ENCODE peak calls at places on chromosomes 5 and 9, in four cellular contexts. One of them, this sample, is unnamed.

GRCh38 chr9:83166369-83166768 is 103.4 kb upstream of the RASEF start:
- DNase-seq in A673: no peak
- DNase-seq in GM23248: no peak
- DNase-seq in SK-N-SH: no peak
- DNase-seq in this sample: no peak

GRCh38 chr5:154648706-154649105 is 106.5 kb upstream of the LARP1 start:
- DNase-seq in A673: peak; percentile 40
- DNase-seq in SK-N-SH: no peak
- DNase-seq in GM23248: peak; percentile 55
- DNase-seq in this sample: peak; percentile 76

GRCh38 chr9:69293186-69293585 is 31.8 kb upstream of the ENTREP1 start:
- DNase-seq in SK-N-SH: no peak
- DNase-seq in GM23248: no peak
- DNase-seq in A673: no peak
- DNase-seq in this sample: no peak

GRCh38 chr9:136403915-136404800 is 4.2 kb upstream of the SNAPC4 start:
- DNase-seq in SK-N-SH: no peak
- DNase-seq in A673: no peak
- DNase-seq in GM23248: no peak
- DNase-seq in this sample: no peak

GRCh38 chr9:93244101-93244500 is 60.2 kb downstream of the WNK2 start:
- DNase-seq in SK-N-SH: no peak
- DNase-seq in A673: no peak
- DNase-seq in GM23248: no peak
- DNase-seq in this sample: no peak

GRCh38 chr9:126833710-126834345 is 26.6 kb upstream of the ZBTB34 start:
- DNase-seq in A673: no peak
- DNase-seq in SK-N-SH: no peak
- DNase-seq in GM23248: no peak
- DNase-seq in this sample: no peak

GRCh38 chr5:168663276-168664004 is 84.3 kb upstream of the PANK3 start:
- DNase-seq in SK-N-SH: no peak
- DNase-seq in GM23248: no peak
- DNase-seq in A673: no peak
- DNase-seq in this sample: no peak

GRCh38 chr9:134988706-134989105 is 71.0 kb upstream of the FCN1 start:
- DNase-seq in SK-N-SH: no peak
- DNase-seq in A673: no peak
- DNase-seq in GM23248: no peak
- DNase-seq in this sample: no peak

GRCh38 chr5:137822158-137822764 is 45.4 kb upstream of the MYOT start:
- DNase-seq in GM23248: peak; percentile 49
- DNase-seq in SK-N-SH: peak; percentile 60
- DNase-seq in A673: peak; percentile 60
- DNase-seq in this sample: no peak

GRCh38 chr5:95406426-95407093 is 15.4 kb downstream of the FAM81B start:
- DNase-seq in SK-N-SH: no peak
- DNase-seq in A673: peak; percentile 63
- DNase-seq in GM23248: peak; percentile 26
- DNase-seq in this sample: no peak

GRCh38 chr5:67009028-67009427 is 187.6 kb downstream of the CD180 start:
- DNase-seq in A673: no peak
- DNase-seq in GM23248: no peak
- DNase-seq in SK-N-SH: no peak
- DNase-seq in this sample: no peak

GRCh38 chr5:3026651-3027050 is 275.2 kb upstream of the IRX2 start:
- DNase-seq in GM23248: no peak
- DNase-seq in SK-N-SH: no peak
- DNase-seq in A673: no peak
- DNase-seq in this sample: no peak

GRCh38 chr5:3027866-3028635 is 276.6 kb upstream of the IRX2 start:
- DNase-seq in GM23248: no peak
- DNase-seq in SK-N-SH: no peak
- DNase-seq in A673: no peak
- DNase-seq in this sample: peak; percentile 47

GRCh38 chr5:3026099-3026498 is 274.6 kb upstream of the IRX2 start:
- DNase-seq in A673: no peak
- DNase-seq in SK-N-SH: no peak
- DNase-seq in GM23248: no peak
- DNase-seq in this sample: no peak

GRCh38 chr5:3025392-3025791 is 273.9 kb upstream of the IRX2 start:
- DNase-seq in SK-N-SH: no peak
- DNase-seq in A673: no peak
- DNase-seq in GM23248: no peak
- DNase-seq in this sample: no peak

GRCh38 chr5:3027185-3027865 is 275.8 kb upstream of the IRX2 start:
- DNase-seq in GM23248: no peak
- DNase-seq in SK-N-SH: no peak
- DNase-seq in A673: no peak
- DNase-seq in this sample: no peak
- H3K9me3 ChIP-seq in GM23248: no peaks in the 10 kb centered on the region
- H3K9me3 ChIP-seq in SK-N-SH: no peaks in the 10 kb centered on the region
- H3K9me3 ChIP-seq in A673: peaks cover 31% of the 10 kb centered on the region
- H3K9me3 ChIP-seq in this sample: no peaks in the 10 kb centered on the region

GRCh38 chr5:113263545-113263944 is 171.2 kb downstream of the TSSK1B start:
- DNase-seq in A673: no peak
- DNase-seq in GM23248: no peak
- DNase-seq in SK-N-SH: no peak
- DNase-seq in this sample: no peak
- H3K27ac ChIP-seq in A673: no peak overlapping the region
- H3K27ac ChIP-seq in GM23248: no peak overlapping the region
- H3K27ac ChIP-seq in SK-N-SH: no peak overlapping the region
- H3K27ac ChIP-seq in this sample: no peak overlapping the region

DNA sequence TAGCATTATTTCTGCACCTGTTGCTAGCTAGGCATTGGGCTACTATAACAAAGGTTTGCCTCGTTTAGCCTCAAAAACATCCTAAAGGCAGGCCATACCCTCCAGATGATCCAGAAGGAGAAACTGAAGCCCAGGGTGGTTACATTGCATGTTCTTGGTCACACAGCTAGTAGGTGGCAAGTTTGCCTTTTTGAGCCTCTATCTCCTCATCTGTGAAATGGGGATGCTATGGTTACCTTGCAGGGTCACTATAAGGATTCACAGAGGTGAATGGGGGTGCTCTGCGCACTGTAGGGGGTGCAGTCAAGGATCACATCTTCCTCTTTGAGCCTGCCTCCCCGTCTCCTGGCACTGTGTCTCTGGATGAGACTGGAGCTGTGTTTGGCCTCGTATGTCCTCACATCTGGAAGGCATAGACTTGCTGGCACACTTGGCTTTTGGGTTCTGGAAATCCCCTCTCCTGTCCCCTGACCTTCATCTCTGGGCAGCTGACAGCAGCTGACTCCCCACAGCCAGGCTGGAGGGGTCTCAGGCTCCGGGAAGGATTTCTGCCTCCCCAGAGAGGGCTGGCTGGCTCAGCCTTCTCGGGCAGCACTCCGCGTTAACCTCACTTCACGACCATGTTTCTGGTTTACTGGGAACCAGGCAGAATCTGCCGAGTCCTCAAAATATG is 167.7 kb downstream of the RGS3 start:
- DNase-seq in SK-N-SH: no peak
- DNase-seq in GM23248: peak; percentile 28
- DNase-seq in A673: no peak
- DNase-seq in this sample: no peak
- H3K9me3 ChIP-seq in SK-N-SH: no peaks in the 10 kb centered on the region
- H3K9me3 ChIP-seq in GM23248: no peaks in the 10 kb centered on the region
- H3K9me3 ChIP-seq in A673: no peaks in the 10 kb centered on the region
- H3K9me3 ChIP-seq in this sample: no peaks in the 10 kb centered on the region

GRCh38 chr5:56085205-56085604 is 90.4 kb upstream of the IL6ST start:
- DNase-seq in A673: no peak
- DNase-seq in GM23248: no peak
- DNase-seq in SK-N-SH: no peak
- DNase-seq in this sample: no peak

GRCh38 chr5:56088967-56089829 is 94.4 kb upstream of the IL6ST start:
- DNase-seq in SK-N-SH: no peak
- DNase-seq in A673: no peak
- DNase-seq in GM23248: peak; percentile 71
- DNase-seq in this sample: no peak

GRCh38 chr5:56091664-56092063 is 96.9 kb upstream of the IL6ST start:
- DNase-seq in SK-N-SH: peak; percentile 66
- DNase-seq in A673: no peak
- DNase-seq in GM23248: no peak
- DNase-seq in this sample: no peak

GRCh38 chr5:56090793-56091460 is 96.2 kb upstream of the IL6ST start:
- DNase-seq in A673: no peak
- DNase-seq in SK-N-SH: no peak
- DNase-seq in GM23248: no peak
- DNase-seq in this sample: no peak

GRCh38 chr5:56088431-56088949 is 93.7 kb upstream of the IL6ST start:
- DNase-seq in GM23248: peak; percentile 13
- DNase-seq in A673: no peak
- DNase-seq in SK-N-SH: no peak
- DNase-seq in this sample: no peak
- H3K27ac ChIP-seq in GM23248: no peak overlapping the region
- H3K27ac ChIP-seq in A673: no peak overlapping the region
- H3K27ac ChIP-seq in SK-N-SH: no peak overlapping the region
- H3K27ac ChIP-seq in this sample: no peak overlapping the region

DNA sequence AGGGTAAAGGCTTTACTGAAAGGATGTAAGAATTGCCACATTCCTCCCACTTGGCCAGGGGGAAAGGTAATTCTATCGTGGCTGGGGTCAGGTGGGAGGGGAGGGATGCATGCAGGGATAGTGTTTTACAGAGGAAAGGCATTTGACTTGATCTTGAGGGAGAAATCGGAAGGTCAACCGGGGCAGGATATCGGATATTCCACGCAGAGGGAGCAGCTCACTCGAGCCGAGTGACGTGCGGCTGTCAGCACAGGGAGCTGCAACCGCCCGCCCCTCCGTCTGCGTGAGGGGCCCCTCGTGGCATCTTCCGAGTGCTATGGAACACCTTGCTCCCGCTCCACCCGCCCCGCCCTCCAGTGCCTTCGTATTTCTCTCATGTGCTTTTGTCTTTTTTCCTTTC is 63.4 kb upstream of the ADAMTS2 start:
- DNase-seq in GM23248: no peak
- DNase-seq in A673: no peak
- DNase-seq in SK-N-SH: no peak
- DNase-seq in this sample: no peak
- H3K9me3 ChIP-seq in GM23248: no peaks in the 10 kb centered on the region
- H3K9me3 ChIP-seq in A673: no peaks in the 10 kb centered on the region
- H3K9me3 ChIP-seq in SK-N-SH: no peaks in the 10 kb centered on the region
- H3K9me3 ChIP-seq in this sample: no peaks in the 10 kb centered on the region

GRCh38 chr5:44661851-44662250 is 146.9 kb upstream of the MRPS30 start:
- DNase-seq in GM23248: no peak
- DNase-seq in SK-N-SH: no peak
- DNase-seq in A673: no peak
- DNase-seq in this sample: no peak

GRCh38 chr5:44660251-44660650 is 148.5 kb upstream of the MRPS30 start:
- DNase-seq in GM23248: peak; percentile 50
- DNase-seq in SK-N-SH: no peak
- DNase-seq in A673: no peak
- DNase-seq in this sample: no peak

GRCh38 chr5:44663991-44664710 is 144.6 kb upstream of the MRPS30 start:
- DNase-seq in SK-N-SH: no peak
- DNase-seq in A673: no peak
- DNase-seq in GM23248: no peak
- DNase-seq in this sample: no peak

GRCh38 chr5:44665101-44665701 is 143.5 kb upstream of the MRPS30 start:
- DNase-seq in A673: no peak
- DNase-seq in SK-N-SH: no peak
- DNase-seq in GM23248: peak; percentile 89
- DNase-seq in this sample: no peak

GRCh38 chr5:44664711-44665100 is 144.0 kb upstream of the MRPS30 start:
- DNase-seq in SK-N-SH: no peak
- DNase-seq in A673: no peak
- DNase-seq in GM23248: no peak
- DNase-seq in this sample: no peak
- H3K27ac ChIP-seq in SK-N-SH: no peak overlapping the region
- H3K27ac ChIP-seq in A673: no peak overlapping the region
- H3K27ac ChIP-seq in GM23248: peak overlapping the region; percentile 82
- H3K27ac ChIP-seq in this sample: no peak overlapping the region

DNA sequence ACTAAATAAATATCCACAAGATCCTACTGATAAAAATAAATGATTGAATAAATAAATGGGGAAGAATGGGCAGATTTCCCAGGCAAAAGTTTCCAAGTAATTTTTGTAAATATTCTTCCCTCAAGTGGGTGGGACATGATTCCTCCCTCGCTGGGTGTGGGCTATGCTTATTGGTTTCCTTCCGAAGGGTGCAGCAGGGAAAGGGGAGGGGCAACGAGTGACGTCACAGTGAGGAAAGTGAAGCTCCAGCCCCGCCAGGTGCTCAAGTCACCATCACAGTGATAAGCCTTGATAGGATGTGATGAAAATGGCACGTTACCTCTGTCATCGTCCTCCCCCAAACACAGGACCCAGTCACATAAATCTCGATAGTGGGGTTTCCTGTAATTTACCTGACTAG is 295.2 kb downstream of the DRD1 start:
- DNase-seq in GM23248: no peak
- DNase-seq in SK-N-SH: no peak
- DNase-seq in A673: no peak
- DNase-seq in this sample: no peak
- H3K9me3 ChIP-seq in GM23248: no peaks in the 10 kb centered on the region
- H3K9me3 ChIP-seq in SK-N-SH: no peaks in the 10 kb centered on the region
- H3K9me3 ChIP-seq in A673: no peaks in the 10 kb centered on the region
- H3K9me3 ChIP-seq in this sample: peaks cover 42% of the 10 kb centered on the region

GRCh38 chr5:78245126-78245525 is 49.4 kb downstream of the AP3B1 start:
- DNase-seq in GM23248: no peak
- DNase-seq in A673: no peak
- DNase-seq in SK-N-SH: no peak
- DNase-seq in this sample: no peak
- H3K27ac ChIP-seq in GM23248: no peak overlapping the region
- H3K27ac ChIP-seq in A673: no peak overlapping the region
- H3K27ac ChIP-seq in SK-N-SH: no peak overlapping the region
- H3K27ac ChIP-seq in this sample: no peak overlapping the region

GRCh38 chr5:141422742-141423291 is 2.0 kb downstream of the PCDHGA11 start:
- DNase-seq in SK-N-SH: no peak
- DNase-seq in GM23248: no peak
- DNase-seq in A673: no peak
- DNase-seq in this sample: no peak
- H3K9me3 ChIP-seq in SK-N-SH: peaks cover 23% of the 10 kb centered on the region
- H3K9me3 ChIP-seq in GM23248: no peaks in the 10 kb centered on the region
- H3K9me3 ChIP-seq in A673: peaks cover 96% of the 10 kb centered on the region
- H3K9me3 ChIP-seq in this sample: peaks cover 40% of the 10 kb centered on the region

This sample was measured in right atrium auricular region.